ENCODE peak calls at places on chromosomes 4 and X, in six cellular contexts. K is cardiac fibroblast, V is coronary artery, L is fibroblast of lung, S is A549, D is GM06990. Y is an unnamed sample.

GRCh38 chrX:138921031-138921430 is 209.5 kb upstream of the FGF13 start:
- DNase-seq in K (no peak), V (no peak), L (no peak), S (no peak), D (no peak), Y (no peak)

GRCh38 chr4:76779740-76780459 is 118.0 kb downstream of the SOWAHB start:
- DNase-seq in S (no peak), K (no peak), V (no peak), L (peak), D (no peak), Y (no peak)

GRCh38 chr4:7785017-7785416 is 154.6 kb downstream of the AFAP1 start:
- DNase-seq in S (no peak), K (peak), V (no peak), D (no peak), L (no peak), Y (no peak)

GRCh38 chr4:122711893-122712292 is 20.6 kb upstream of the BBS12 start:
- DNase-seq in D (no peak), K (no peak), L (no peak), V (no peak), S (no peak), Y (no peak)

GRCh38 chrX:96611619-96612362 is 72.9 kb upstream of the DIAPH2 start:
- DNase-seq in D (no peak), K (peak), L (peak), V (no peak), S (no peak), Y (peak)

GRCh38 chr4:101931619-101932018 is 141.1 kb downstream of the BANK1 start:
- DNase-seq in D (no peak), S (no peak), K (no peak), L (no peak), V (no peak), Y (no peak)

GRCh38 chrX:106933538-106933961 is 13.3 kb downstream of the CLDN2 start:
- DNase-seq in L (no peak), V (no peak), K (peak), S (peak), D (no peak), Y (no peak)

GRCh38 chr4:114384629-114385028 is 214.0 kb upstream of the UGT8 start:
- DNase-seq in D (peak), L (peak), S (peak), V (no peak), K (peak), Y (peak)

GRCh38 chr4:48133668-48134444 is at the start of gene TXK:
- DNase-seq in D (no peak), S (no peak), L (peak), K (peak), V (no peak), Y (no peak)

GRCh38 chrX:84188320-84188834 is 378 bp upstream of the RPS6KA6 start:
- DNase-seq in V (peak), S (peak), K (peak), L (peak), D (peak), Y (peak)

GRCh38 chrX:39476596-39476995 is 621.2 kb downstream of the BCOR start:
- DNase-seq in K (no peak), V (no peak), L (no peak), S (no peak), D (no peak), Y (no peak)

GRCh38 chr4:85372986-85373385 is 102.0 kb upstream of the ARHGAP24 start:
- DNase-seq in S (no peak), K (no peak), D (no peak), L (no peak), V (no peak), Y (no peak)

GRCh38 chr4:85369703-85370380 is 105.1 kb upstream of the ARHGAP24 start:
- DNase-seq in K (no peak), L (no peak), D (no peak), S (no peak), V (no peak), Y (peak)

GRCh38 chr4:85368932-85369331 is 106.0 kb upstream of the ARHGAP24 start:
- DNase-seq in V (no peak), D (no peak), L (no peak), S (no peak), K (no peak), Y (no peak)

GRCh38 chr4:85368240-85368639 is 106.7 kb upstream of the ARHGAP24 start:
- DNase-seq in V (no peak), K (no peak), L (no peak), S (no peak), D (no peak), Y (no peak)

GRCh38 chr4:85370400-85371032 is 104.4 kb upstream of the ARHGAP24 start:
- DNase-seq in L (peak), S (peak), V (no peak), K (peak), D (peak), Y (peak)
- TF ChIP-seq CTCF in L (peak), S (peak), V (no peak), K (peak), D (peak), Y (peak)

GRCh38 chrX:13732246-13733067 is 2.0 kb downstream of the TRAPPC2 start:
- DNase-seq in V (no peak), S (no peak), D (no peak), K (peak), L (no peak), Y (no peak)
- H3K4me3 ChIP-seq in V (peak), S (no peak), D (peak), K (no peak), L (no peak), Y (no peak)

GRCh38 chrX:17247144-17247543 is 127.9 kb upstream of the NHS start:
- DNase-seq in K (no peak), V (no peak), S (peak), L (no peak), D (no peak), Y (peak)

GRCh38 chrX:17237146-17237545 is 137.9 kb upstream of the NHS start:
- DNase-seq in D (no peak), L (no peak), S (no peak), V (no peak), K (no peak), Y (no peak)

DNA sequence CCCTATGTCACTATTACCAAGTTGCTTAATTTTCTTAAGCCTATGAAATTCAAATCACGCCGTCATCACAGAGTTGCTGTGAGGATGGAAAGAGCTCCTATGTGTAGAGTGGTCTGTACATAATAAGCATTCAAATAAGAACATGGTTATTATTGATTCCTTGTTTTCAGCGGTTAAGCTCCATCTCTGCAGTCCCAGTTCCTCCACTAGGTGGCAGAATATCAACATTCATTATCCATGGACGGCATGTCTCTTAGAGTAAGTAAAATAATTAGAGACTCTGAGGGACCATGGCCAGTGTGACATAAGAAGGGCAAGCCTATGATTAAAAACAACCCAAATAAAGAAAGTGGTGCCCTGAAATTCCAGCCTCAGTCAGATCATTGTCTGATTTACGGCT is 132.5 kb upstream of the NHS start:
- DNase-seq in L (peak), D (peak), S (peak), V (no peak), K (peak), Y (peak)
- TF ChIP-seq CTCF in L (peak), D (peak), S (peak), V (no peak), K (peak), Y (peak)

GRCh38 chr4:108113229-108113628 is 55.5 kb downstream of the LEF1 start:
- DNase-seq in S (no peak), V (no peak), K (no peak), L (no peak), D (no peak), Y (no peak)
- H3K4me3 ChIP-seq in S (no peak), V (no peak), K (no peak), L (no peak), D (no peak), Y (no peak)

DNA sequence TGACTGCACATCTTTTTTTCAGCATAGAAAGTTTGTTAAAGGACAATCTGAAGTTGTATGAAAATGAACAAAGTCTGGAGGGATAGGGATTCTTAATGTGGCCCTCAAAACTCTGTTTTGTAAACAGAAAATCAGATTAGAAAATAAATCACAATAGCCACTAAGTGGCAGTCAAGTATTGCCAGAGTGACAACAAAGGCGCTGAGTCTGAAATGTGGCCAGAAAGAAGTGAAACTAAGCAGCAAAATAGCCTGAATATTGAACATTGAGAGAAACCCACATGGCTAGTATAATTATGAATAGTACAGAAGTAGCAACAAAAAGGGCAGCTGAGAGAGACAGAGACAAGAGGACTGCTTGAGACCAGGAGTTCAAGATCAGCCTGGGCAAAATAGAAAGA is 81.1 kb upstream of the CT45A1 start:
- DNase-seq in S (no peak), V (no peak), D (peak), K (peak), L (no peak), Y (no peak)
- TF ChIP-seq CTCF in S (peak), V (no peak), D (peak), K (no peak), L (no peak), Y (no peak)

GRCh38 chr4:169009281-169010124 is 552 bp downstream of the CBR4 start:
- DNase-seq in K (peak), S (peak), D (peak), V (peak), L (peak), Y (peak)

GRCh38 chr4:169005453-169006099 is 4.5 kb downstream of the CBR4 start:
- DNase-seq in L (peak), D (no peak), S (peak), V (no peak), K (peak), Y (no peak)

GRCh38 chr4:169012049-169012448 is 2.0 kb upstream of the CBR4 start:
- DNase-seq in S (no peak), K (no peak), L (no peak), V (no peak), D (no peak), Y (no peak)

GRCh38 chr4:169010125-169011023 is at the start of gene CBR4:
- DNase-seq in L (peak), S (peak), V (peak), D (peak), K (peak), Y (peak)

DNA sequence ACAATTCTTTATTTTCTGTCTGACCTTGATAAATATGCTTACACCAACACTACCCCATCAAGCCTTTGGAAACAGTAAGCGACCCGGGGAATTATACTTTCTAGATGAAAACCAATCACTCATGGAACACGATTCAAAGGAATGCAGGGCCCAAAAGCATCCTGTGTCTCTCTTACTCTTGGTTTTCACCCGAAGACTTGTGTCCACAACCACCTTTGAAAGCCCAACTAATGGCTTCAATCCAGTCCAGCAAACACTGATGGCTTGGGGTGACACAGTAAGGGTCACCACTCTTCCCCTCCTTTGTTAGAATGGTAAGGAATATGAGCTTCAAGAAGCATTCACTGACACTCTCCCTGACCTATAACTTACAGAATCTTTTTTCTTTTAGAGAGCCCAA is 1.6 kb downstream of the CBR4 start:
- DNase-seq in S (no peak), K (no peak), L (no peak), V (no peak), D (no peak), Y (no peak)
- H3K4me3 ChIP-seq in S (peak), K (no peak), L (no peak), V (peak), D (peak), Y (peak)

Y was measured in epithelial cell of esophagus.